ENCODE peak calls at places on chromosome 16, in six cellular contexts. D is tibial artery; G is transverse colon; P is CD8-positive, alpha-beta T cell; Q is mucosa of descending colon; O is prostate gland. S is an unnamed sample.

GRCh38 chr16:85142129-85142513 is 29.8 kb upstream of the CIBAR2 start:
- DNase-seq in D (no peak), G (no peak), P (no peak), Q (no peak), O (no peak), S (no peak)

GRCh38 chr16:87575027-87575804 is 27.1 kb upstream of the JPH3 start:
- DNase-seq in D (no peak), G (no peak), P (no peak), Q (no peak), O (no peak), S (no peak)

GRCh38 chr16:25299792-25300590 is 42.3 kb upstream of the ZKSCAN2 start:
- DNase-seq in D (no peak), G (no peak), P (no peak), Q (no peak), O (no peak), S (no peak)

GRCh38 chr16:67245189-67245585 is 2.1 kb downstream of the FHOD1 start:
- DNase-seq in D (no peak), G (no peak), P (no peak), Q (peak; percentile 27), O (no peak), S (peak; percentile 17)

GRCh38 chr16:58638148-58639036 is 8.8 kb upstream of the CNOT1 start:
- DNase-seq in D (no peak), G (peak; percentile 35), P (no peak), Q (no peak), O (no peak), S (peak; percentile 26)

GRCh38 chr16:12680531-12680930 is 123.2 kb downstream of the CPPED1 start:
- DNase-seq in D (no peak), G (no peak), P (no peak), Q (no peak), O (no peak), S (no peak)

GRCh38 chr16:68283840-68284595 is 19.7 kb downstream of the SLC7A6 start:
- DNase-seq in D (peak; percentile 56), G (no peak), P (no peak), Q (no peak), O (no peak), S (no peak)

GRCh38 chr16:24493859-24494258 is 45.5 kb upstream of the RBBP6 start:
- DNase-seq in D (no peak), G (no peak), P (no peak), Q (no peak), O (no peak), S (no peak)

GRCh38 chr16:46857261-46857962 is 26.4 kb upstream of the C16orf87 start:
- DNase-seq in D (no peak), G (no peak), P (no peak), Q (no peak), O (peak; percentile 30), S (peak; percentile 42)

GRCh38 chr16:56732832-56733231 is 2.9 kb downstream of the NUP93 start:
- DNase-seq in D (no peak), G (no peak), P (no peak), Q (no peak), O (no peak), S (no peak)

GRCh38 chr16:68265078-68265925 is 976 bp downstream of the SLC7A6 start:
- DNase-seq in D (peak; percentile 83), G (peak; percentile 76), P (no peak), Q (peak; percentile 76), O (peak; percentile 71), S (no peak)

GRCh38 chr16:3192476-3193019 is 4.5 kb downstream of the OR1F1 start:
- DNase-seq in D (no peak), G (no peak), P (no peak), Q (no peak), O (no peak), S (no peak)

GRCh38 chr16:51524555-51525373 is 373.7 kb upstream of the SALL1 start:
- DNase-seq in D (no peak), G (no peak), P (no peak), Q (no peak), O (no peak), S (peak; percentile 4)

GRCh38 chr16:73703891-73704290 is 592.7 kb upstream of the PSMD7 start:
- DNase-seq in D (no peak), G (no peak), P (no peak), Q (no peak), O (no peak), S (no peak)

GRCh38 chr16:67441289-67441753 is 10.4 kb downstream of the HSD11B2 start:
- DNase-seq in D (no peak), G (peak; percentile 95), P (no peak), Q (peak; percentile 96), O (peak; percentile 92), S (peak; percentile 87)

GRCh38 chr16:89793955-89794354 is 22.5 kb downstream of the FANCA start:
- DNase-seq in D (no peak), G (no peak), P (no peak), Q (no peak), O (no peak), S (no peak)

GRCh38 chr16:89798126-89798525 is 18.3 kb downstream of the FANCA start:
- DNase-seq in D (no peak), G (no peak), P (no peak), Q (no peak), O (no peak), S (no peak)

GRCh38 chr16:89795676-89796075 is 20.8 kb downstream of the FANCA start:
- DNase-seq in D (no peak), G (no peak), P (no peak), Q (no peak), O (no peak), S (no peak)

GRCh38 chr16:89798832-89799370 is 17.5 kb downstream of the FANCA start:
- DNase-seq in D (no peak), G (no peak), P (no peak), Q (no peak), O (no peak), S (no peak)

DNA sequence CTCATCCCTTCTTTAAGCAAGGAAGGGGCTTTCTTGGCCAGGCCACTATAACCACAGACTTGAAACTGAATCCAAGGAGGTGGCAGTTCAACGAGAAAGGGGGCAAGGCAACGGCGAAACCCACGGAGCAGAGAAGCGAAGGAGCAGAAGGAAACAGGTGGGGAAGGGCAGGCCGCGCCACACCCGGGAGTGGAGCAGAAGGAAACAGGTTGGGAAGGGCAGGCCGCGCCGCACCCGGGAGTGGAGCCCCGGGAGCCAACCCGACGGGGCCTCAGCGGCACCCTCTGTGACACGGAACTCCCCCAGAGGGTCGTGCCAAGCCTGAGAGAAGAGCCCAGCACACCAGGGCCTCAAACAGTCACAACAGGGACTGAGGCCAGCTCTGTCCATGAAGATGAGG is 20.3 kb downstream of the FANCA start:
- DNase-seq in D (no peak), G (no peak), P (no peak), Q (no peak), O (no peak), S (no peak)
- H3K36me3 ChIP-seq in D (no peaks in the 10 kb centered on the region), G (no peaks in the 10 kb centered on the region), P (no peaks in the 10 kb centered on the region), Q (no peaks in the 10 kb centered on the region), O (no peaks in the 10 kb centered on the region), S (no peaks in the 10 kb centered on the region)

GRCh38 chr16:71413341-71413740 is 28.5 kb downstream of the TLE7 start:
- DNase-seq in D (no peak), G (no peak), P (no peak), Q (no peak), O (no peak), S (no peak)

GRCh38 chr16:71414038-71414437 is 27.8 kb downstream of the TLE7 start:
- DNase-seq in D (no peak), G (no peak), P (no peak), Q (no peak), O (no peak), S (no peak)

GRCh38 chr16:71410146-71410545 is 31.7 kb downstream of the TLE7 start:
- DNase-seq in D (no peak), G (no peak), P (no peak), Q (no peak), O (no peak), S (no peak)

GRCh38 chr16:71409038-71409775 is 32.6 kb downstream of the TLE7 start:
- DNase-seq in D (no peak), G (no peak), P (no peak), Q (no peak), O (no peak), S (no peak)

GRCh38 chr16:71412270-71413160 is 29.3 kb downstream of the TLE7 start:
- DNase-seq in D (peak; percentile 28), G (peak; percentile 71), P (peak; percentile 51), Q (peak; percentile 60), O (peak; percentile 72), S (peak; percentile 79)
- H3K4me3 ChIP-seq in D (no peak overlapping the region), G (no peak overlapping the region), P (no peak overlapping the region), Q (no peak overlapping the region), O (no peak overlapping the region), S (no peak overlapping the region)

GRCh38 chr16:27298132-27298531 is 15.6 kb upstream of the IL4R start:
- DNase-seq in D (no peak), G (no peak), P (no peak), Q (no peak), O (no peak), S (no peak)
- TF ChIP-seq CTCF in D (no peak), G (no peak), P (no peak), Q (no peak), O (no peak), S (no peak)

GRCh38 chr16:89902980-89903379 is 15.7 kb upstream of the MC1R start:
- DNase-seq in D (no peak), G (no peak), P (no peak), Q (no peak), O (no peak), S (no peak)
- H3K36me3 ChIP-seq in D (peaks cover 88% of the 10 kb centered on the region), G (no peaks in the 10 kb centered on the region), P (peaks cover 43% of the 10 kb centered on the region), Q (peaks cover 11% of the 10 kb centered on the region), O (peaks cover 20% of the 10 kb centered on the region), S (peaks cover 32% of the 10 kb centered on the region)

GRCh38 chr16:30382398-30383015 is at the start of gene SEPTIN1:
- DNase-seq in D (no peak), G (peak; percentile 67), P (peak; percentile 72), Q (peak; percentile 66), O (no peak), S (no peak)
- H3K4me3 ChIP-seq in D (no peak within 1 kb of the TSS), G (no peak within 1 kb of the TSS), P (peak within 1 kb of the TSS; percentile 69), Q (no peak within 1 kb of the TSS), O (no peak within 1 kb of the TSS), S (no peak within 1 kb of the TSS)

GRCh38 chr16:20637247-20637646 is 60.2 kb downstream of the ACSM1 start:
- DNase-seq in D (no peak), G (no peak), P (no peak), Q (no peak), O (no peak), S (no peak)
- TF ChIP-seq CTCF in D (no peak), G (no peak), P (no peak), Q (no peak), O (no peak), S (no peak)